ENCODE peak calls at places on chromosome 11, in eight cellular contexts. Z, D, W, Y, R, V, S and H are unnamed samples.

GRCh38 chr11:88411265-88411664 is 73.7 kb upstream of the CTSC start:
- DNase-seq in Z (no peak), D (no peak), W (no peak), Y (no peak), R (no peak), V (no peak), S (no peak), H (peak; percentile 30)

GRCh38 chr11:34356576-34356917 is 1.3 kb downstream of the ABTB2 start:
- DNase-seq in Z (no peak), D (no peak), W (no peak), Y (peak; percentile 21), R (no peak), V (no peak), S (no peak), H (peak; percentile 14)

GRCh38 chr11:133794205-133794604 is 51.1 kb downstream of the SPATA19 start:
- DNase-seq in Z (no peak), D (no peak), W (no peak), Y (no peak), R (no peak), V (no peak), S (no peak), H (no peak)

GRCh38 chr11:128733440-128734115 is 39.7 kb downstream of the FLI1 start:
- DNase-seq in Z (no peak), D (no peak), W (no peak), Y (no peak), R (no peak), V (no peak), S (peak; percentile 96), H (no peak)

GRCh38 chr11:84292955-84293354 is 1006.8 kb upstream of the CCDC90B start:
- DNase-seq in Z (no peak), D (no peak), W (no peak), Y (no peak), R (no peak), V (no peak), S (no peak), H (no peak)

GRCh38 chr11:59182457-59183151 is 10.7 kb downstream of the DTX4 start:
- DNase-seq in Z (no peak), D (no peak), W (no peak), Y (no peak), R (no peak), V (no peak), S (no peak), H (no peak)

GRCh38 chr11:12377824-12378593 is 638 bp downstream of the PARVA start:
- DNase-seq in Z (no peak), D (peak; percentile 70), W (no peak), Y (peak; percentile 81), R (no peak), V (peak; percentile 87), S (peak; percentile 45), H (peak; percentile 72)

GRCh38 chr11:133157180-133157579 is 375.1 kb downstream of the OPCML start:
- DNase-seq in Z (no peak), D (no peak), W (no peak), Y (no peak), R (no peak), V (no peak), S (no peak), H (no peak)

GRCh38 chr11:1656061-1656441 is 26.5 kb downstream of the KRTAP5-5 start:
- DNase-seq in Z (no peak), D (no peak), W (no peak), Y (no peak), R (no peak), V (no peak), S (no peak), H (no peak)

GRCh38 chr11:103332409-103332808 is 223.2 kb downstream of the DYNC2H1 start:
- DNase-seq in Z (no peak), D (no peak), W (no peak), Y (no peak), R (no peak), V (no peak), S (no peak), H (no peak)

GRCh38 chr11:111604392-111605009 is 2.3 kb downstream of the SIK2 start:
- DNase-seq in Z (no peak), D (no peak), W (no peak), Y (no peak), R (no peak), V (no peak), S (no peak), H (peak; percentile 27)

GRCh38 chr11:64746486-64746885 is 2.5 kb upstream of the RASGRP2 start:
- DNase-seq in Z (no peak), D (no peak), W (no peak), Y (no peak), R (no peak), V (no peak), S (no peak), H (no peak)

GRCh38 chr11:64605248-64605560 is 14.2 kb downstream of the SLC22A12 start:
- DNase-seq in Z (no peak), D (no peak), W (no peak), Y (no peak), R (no peak), V (no peak), S (no peak), H (no peak)

GRCh38 chr11:417652-418342 is 3.0 kb upstream of the SIGIRR start:
- DNase-seq in Z (no peak), D (no peak), W (no peak), Y (no peak), R (no peak), V (peak; percentile 44), S (no peak), H (no peak)

GRCh38 chr11:120031612-120032600 is 106.0 kb downstream of the TRIM29 start:
- DNase-seq in Z (no peak), D (no peak), W (no peak), Y (no peak), R (peak; percentile 51), V (no peak), S (no peak), H (no peak)

GRCh38 chr11:124823512-124824376 is 23.5 kb upstream of the MSANTD2 start:
- DNase-seq in Z (no peak), D (no peak), W (no peak), Y (no peak), R (no peak), V (peak; percentile 70), S (no peak), H (no peak)

GRCh38 chr11:64233913-64234839 is at the start of gene VEGFB:
- DNase-seq in Z (no peak), D (no peak), W (peak; percentile 57), Y (peak; percentile 81), R (peak; percentile 47), V (peak; percentile 79), S (no peak), H (no peak)

GRCh38 chr11:63660972-63661371 is 10.2 kb downstream of the ATL3 start:
- DNase-seq in Z (no peak), D (no peak), W (no peak), Y (no peak), R (no peak), V (no peak), S (no peak), H (no peak)

GRCh38 chr11:66855574-66856495 is 1.0 kb upstream of the LRFN4 start:
- DNase-seq in Z (peak; percentile 72), D (peak; percentile 72), W (peak; percentile 37), Y (peak; percentile 97), R (peak; percentile 92), V (peak; percentile 96), S (no peak), H (no peak)

GRCh38 chr11:214083-214482 is 6.6 kb downstream of the RIC8A start:
- DNase-seq in Z (no peak), D (no peak), W (no peak), Y (no peak), R (no peak), V (no peak), S (no peak), H (no peak)

GRCh38 chr11:113533425-113533698 is 58.2 kb upstream of the DRD2 start:
- DNase-seq in Z (no peak), D (no peak), W (no peak), Y (no peak), R (no peak), V (no peak), S (no peak), H (no peak)

GRCh38 chr11:32870676-32871075 is 21.9 kb upstream of the QSER1 start:
- DNase-seq in Z (no peak), D (no peak), W (peak; percentile 8), Y (no peak), R (no peak), V (no peak), S (no peak), H (no peak)

GRCh38 chr11:235180-235997 is 753 bp downstream of the SIRT3 start:
- DNase-seq in Z (no peak), D (no peak), W (peak; percentile 68), Y (no peak), R (no peak), V (no peak), S (no peak), H (no peak)

GRCh38 chr11:114615448-114616361 is 20.1 kb upstream of the NXPE4 start:
- DNase-seq in Z (no peak), D (no peak), W (no peak), Y (no peak), R (no peak), V (no peak), S (no peak), H (no peak)

GRCh38 chr11:117841582-117842031 is 17.1 kb upstream of the FXYD2 start:
- DNase-seq in Z (no peak), D (peak; percentile 2), W (no peak), Y (no peak), R (no peak), V (peak; percentile 32), S (no peak), H (no peak)

GRCh38 chr11:62548545-62549335 is 2.1 kb upstream of the AHNAK start:
- DNase-seq in Z (no peak), D (no peak), W (no peak), Y (no peak), R (no peak), V (no peak), S (no peak), H (no peak)

GRCh38 chr11:66219846-66220565 is 48.4 kb upstream of the RAB1B start:
- DNase-seq in Z (no peak), D (no peak), W (no peak), Y (no peak), R (no peak), V (no peak), S (no peak), H (no peak)

GRCh38 chr11:3049430-3050243 is 7.6 kb downstream of the CARS1 start:
- DNase-seq in Z (peak; percentile 31), D (peak; percentile 73), W (peak; percentile 64), Y (peak; percentile 88), R (peak; percentile 83), V (peak; percentile 67), S (no peak), H (peak; percentile 86)

GRCh38 chr11:82945682-82946081 is 44.1 kb downstream of the DDIAS start:
- DNase-seq in Z (no peak), D (no peak), W (no peak), Y (no peak), R (no peak), V (no peak), S (no peak), H (no peak)

GRCh38 chr11:46658259-46658658 is 40.9 kb downstream of the ATG13 start:
- DNase-seq in Z (no peak), D (no peak), W (no peak), Y (peak; percentile 70), R (no peak), V (no peak), S (no peak), H (no peak)

GRCh38 chr11:119844808-119845207 is 115.8 kb upstream of the NECTIN1 start:
- DNase-seq in Z (no peak), D (no peak), W (no peak), Y (no peak), R (no peak), V (no peak), S (no peak), H (no peak)

GRCh38 chr11:71447791-71448256 is 369 bp downstream of the DHCR7 start:
- DNase-seq in Z (no peak), D (no peak), W (peak; percentile 36), Y (peak; percentile 44), R (no peak), V (no peak), S (no peak), H (no peak)